ENCODE peak calls at places on chromosomes 13 and 19, in eight cellular contexts. U is stimulated activated CD4-positive, alpha-beta T cell treated with anti-CD3 and anti-CD28 coated beads, Interleukin-4, amount 100 ng/mL, for 4 hours; G is activated CD4-positive, CD25-positive, alpha-beta regulatory T cell; B is GM10248; Q is NCI-H774; Z is activated gamma-delta T cell treated with Interleukin-2 at 50 U/mL for 16 hours; Y is SK-N-MC; F is CD8-positive, alpha-beta memory T cell. O is an unnamed sample.
A peak's percentile ranks its signal among the peaks of the same experiment; 100 is the strongest.

GRCh38 chr19:53994811-53995210 is 3.4 kb downstream of the CACNG6 start:
- DNase-seq in Z (no peak), G (no peak), Q (no peak), B (no peak), Y (no peak), F (no peak), U (no peak), O (no peak)

GRCh38 chr13:29581666-29582065 is 13.8 kb downstream of the SLC7A1 start:
- DNase-seq in Q (no peak), F (no peak), Z (no peak), B (no peak), G (no peak), Y (no peak), U (no peak), O (no peak)

GRCh38 chr13:28741080-28741479 is 22.3 kb upstream of the SLC46A3 start:
- DNase-seq in Y (no peak), Q (no peak), Z (no peak), B (peak; percentile 20), G (no peak), F (no peak), U (no peak), O (no peak)

GRCh38 chr19:11373166-11373884 is 1.1 kb upstream of the SWSAP1 start:
- DNase-seq in Q (peak; percentile 81), Z (no peak), G (no peak), F (no peak), B (no peak), U (no peak), Y (no peak), O (no peak)

GRCh38 chr19:4524808-4525562 is 6.7 kb upstream of the PLIN4 start:
- DNase-seq in B (peak; percentile 77), Q (peak; percentile 49), U (peak; percentile 67), G (peak; percentile 45), Z (peak; percentile 61), F (peak; percentile 46), Y (no peak), O (peak; percentile 30)

GRCh38 chr13:30394798-30395191 is 27.5 kb upstream of the UBE2L5 start:
- DNase-seq in G (no peak), Y (no peak), U (no peak), B (peak; percentile 58), Q (no peak), F (no peak), Z (no peak), O (peak; percentile 16)

GRCh38 chr13:60162096-60162495 is 1.6 kb downstream of the DIAPH3 start:
- DNase-seq in Z (no peak), G (no peak), Y (no peak), U (no peak), Q (no peak), B (no peak), F (no peak), O (peak; percentile 18)

GRCh38 chr19:48396010-48396870 is 2.8 kb downstream of the GRIN2D start:
- DNase-seq in Q (no peak), Z (no peak), F (no peak), B (no peak), U (no peak), Y (no peak), G (no peak), O (no peak)

GRCh38 chr19:52270266-52270885 is 989 bp downstream of the ZNF766 start:
- DNase-seq in B (peak; percentile 26), U (no peak), Q (no peak), G (no peak), F (no peak), Z (no peak), Y (no peak), O (peak; percentile 6)

GRCh38 chr13:99542788-99543406 is 41.6 kb downstream of the TM9SF2 start:
- DNase-seq in U (peak; percentile 16), Q (no peak), Z (peak; percentile 6), G (no peak), F (no peak), B (peak; percentile 79), Y (no peak), O (no peak)

GRCh38 chr19:17680235-17680722 is 7.9 kb downstream of the UNC13A start:
- DNase-seq in F (peak; percentile 50), Q (no peak), Y (no peak), U (peak; percentile 30), Z (peak; percentile 49), B (peak; percentile 84), G (no peak), O (peak; percentile 37)

GRCh38 chr19:28065026-28065425 is 1147.9 kb downstream of the UQCRFS1 start:
- DNase-seq in U (no peak), Y (no peak), Z (no peak), Q (no peak), B (no peak), F (no peak), G (no peak), O (no peak)

GRCh38 chr13:40240293-40240692 is 426.1 kb downstream of the FOXO1 start:
- DNase-seq in B (no peak), Y (no peak), U (no peak), Z (no peak), F (no peak), Q (no peak), G (no peak), O (no peak)

GRCh38 chr19:18270304-18270703 is 3.9 kb downstream of the IQCN start:
- DNase-seq in U (no peak), Y (no peak), Z (no peak), G (no peak), F (no peak), B (no peak), Q (no peak), O (no peak)

GRCh38 chr19:1392407-1392806 is 8.7 kb downstream of the NDUFS7 start:
- DNase-seq in Y (no peak), U (no peak), Q (no peak), B (no peak), F (no peak), Z (no peak), G (no peak), O (no peak)

GRCh38 chr19:2977001-2977685 is at the start of gene TLE6:
- DNase-seq in F (peak; percentile 87), Y (no peak), U (peak; percentile 90), G (peak; percentile 92), Z (peak; percentile 90), Q (peak; percentile 95), B (peak; percentile 100), O (peak; percentile 94)

GRCh38 chr13:30734434-30734833 is 909 bp upstream of the ALOX5AP start:
- DNase-seq in F (no peak), Y (no peak), B (no peak), G (no peak), Q (no peak), U (no peak), Z (no peak), O (peak; percentile 82)

GRCh38 chr13:24081388-24081787 is 79.1 kb upstream of the SPATA13 start:
- DNase-seq in Q (no peak), F (no peak), B (no peak), Y (no peak), Z (no peak), G (no peak), U (no peak), O (no peak)

GRCh38 chr19:53947624-53948023 is 15.1 kb upstream of the CACNG8 start:
- DNase-seq in B (no peak), Z (no peak), F (no peak), Y (no peak), Q (no peak), U (no peak), G (no peak), O (no peak)

GRCh38 chr19:409006-409514 is at the start of gene C2CD4C:
- DNase-seq in Q (peak; percentile 31), G (no peak), B (no peak), Z (peak; percentile 15), Y (no peak), F (no peak), U (peak; percentile 42), O (no peak)

GRCh38 chr19:29054886-29055675 is 157.9 kb downstream of the UQCRFS1 start:
- DNase-seq in U (no peak), Z (no peak), F (no peak), G (no peak), B (no peak), Y (no peak), Q (no peak), O (no peak)

GRCh38 chr13:56861472-56861871 is 279.2 kb upstream of the PRR20A start:
- DNase-seq in U (no peak), B (no peak), F (no peak), Z (no peak), G (no peak), Q (no peak), Y (no peak), O (no peak)

GRCh38 chr13:21033224-21033855 is 28.0 kb downstream of the LATS2 start:
- DNase-seq in F (no peak), U (no peak), Z (no peak), G (no peak), B (no peak), Q (no peak), Y (no peak), O (peak; percentile 53)

GRCh38 chr19:9885077-9885552 is 50.0 kb downstream of the PIN1 start:
- DNase-seq in Z (no peak), B (no peak), G (no peak), Q (no peak), U (no peak), Y (no peak), F (no peak), O (no peak)

GRCh38 chr13:110265682-110266430 is 41.1 kb downstream of the COL4A1 start:
- DNase-seq in F (no peak), U (no peak), Y (no peak), B (no peak), Q (no peak), Z (no peak), G (no peak), O (no peak)

GRCh38 chr19:4971424-4971793 is 2.5 kb downstream of the KDM4B start:
- DNase-seq in Y (no peak), U (peak; percentile 20), F (no peak), Q (no peak), B (peak; percentile 62), G (no peak), Z (no peak), O (peak; percentile 56)

GRCh38 chr19:52398091-52398461 is 427 bp downstream of the ZNF528 start:
- DNase-seq in G (no peak), F (no peak), Z (no peak), U (no peak), Q (no peak), B (peak; percentile 17), Y (no peak), O (no peak)